ENCODE peak calls at places on chromosomes 1 and 21, in five cellular contexts. V, S, P, F and W are unnamed samples.

GRCh38 chr1:84936116-84936810 is 43.3 kb upstream of the LPAR3 start:
- DNase-seq in V (no peak), S (peak; percentile 28), P (peak; percentile 39), F (peak; percentile 60), W (peak; percentile 7)

GRCh38 chr1:197557302-197557701 is 218.0 kb downstream of the DENND1B start:
- DNase-seq in V (no peak), S (no peak), P (no peak), F (peak; percentile 50), W (no peak)

GRCh38 chr1:116380499-116381316 is 7.7 kb downstream of the ATP1A1 start:
- DNase-seq in V (no peak), S (no peak), P (no peak), F (no peak), W (no peak)

GRCh38 chr1:30761312-30762151 is 4.0 kb upstream of the LAPTM5 start:
- DNase-seq in V (no peak), S (no peak), P (no peak), F (no peak), W (no peak)

GRCh38 chr1:147247656-147248238 is 5.3 kb downstream of the CHD1L start:
- DNase-seq in V (no peak), S (no peak), P (no peak), F (no peak), W (no peak)

GRCh38 chr21:41411449-41412089 is 14.5 kb upstream of the MX1 start:
- DNase-seq in V (no peak), S (no peak), P (no peak), F (no peak), W (no peak)

GRCh38 chr1:31583995-31584868 is 7.9 kb downstream of the TINAGL1 start:
- DNase-seq in V (peak; percentile 80), S (no peak), P (no peak), F (peak; percentile 64), W (peak; percentile 58)

GRCh38 chr1:119081705-119082104 is 58.7 kb downstream of the WARS2 start:
- DNase-seq in V (no peak), S (no peak), P (no peak), F (no peak), W (no peak)

GRCh38 chr21:27422435-27422834 is 455.5 kb upstream of the ADAMTS5 start:
- DNase-seq in V (no peak), S (no peak), P (no peak), F (no peak), W (no peak)

GRCh38 chr1:172390620-172391491 is 29.6 kb upstream of the C1orf105 start:
- DNase-seq in V (peak; percentile 79), S (no peak), P (no peak), F (no peak), W (no peak)

GRCh38 chr1:245657371-245657770 is 502.6 kb downstream of the KIF26B start:
- DNase-seq in V (no peak), S (no peak), P (no peak), F (no peak), W (no peak)

GRCh38 chr1:230541306-230541705 is 101.0 kb upstream of the COG2 start:
- DNase-seq in V (no peak), S (no peak), P (no peak), F (no peak), W (no peak)

GRCh38 chr1:61967750-61968149 is 225.5 kb downstream of the PATJ start:
- DNase-seq in V (no peak), S (no peak), P (no peak), F (no peak), W (no peak)

GRCh38 chr1:111442457-111442856 is 6.6 kb downstream of the WDR77 start:
- DNase-seq in V (no peak), S (no peak), P (no peak), F (no peak), W (no peak)

GRCh38 chr1:201791051-201791774 is 37.7 kb upstream of the IPO9 start:
- DNase-seq in V (no peak), S (no peak), P (no peak), F (no peak), W (peak; percentile 30)

GRCh38 chr1:246566808-246567154 is 525 bp downstream of the CNST start:
- DNase-seq in V (no peak), S (no peak), P (no peak), F (no peak), W (peak; percentile 67)

GRCh38 chr1:17293681-17294415 is 14.1 kb upstream of the PADI4 start:
- DNase-seq in V (no peak), S (no peak), P (no peak), F (no peak), W (no peak)

GRCh38 chr1:67674260-67675011 is 10.6 kb upstream of the GADD45A start:
- DNase-seq in V (no peak), S (peak; percentile 30), P (no peak), F (no peak), W (peak; percentile 28)

GRCh38 chr1:46301406-46302090 is 1.9 kb downstream of the LRRC41 start:
- DNase-seq in V (peak; percentile 77), S (no peak), P (no peak), F (no peak), W (peak; percentile 32)

GRCh38 chr1:36448530-36449051 is 1.7 kb downstream of the OSCP1 start:
- DNase-seq in V (no peak), S (no peak), P (no peak), F (no peak), W (no peak)

GRCh38 chr1:54463259-54464030 is 57.3 kb upstream of the SSBP3 start:
- DNase-seq in V (peak; percentile 42), S (no peak), P (no peak), F (no peak), W (no peak)

GRCh38 chr1:232568331-232568852 is 61.5 kb downstream of the SIPA1L2 start:
- DNase-seq in V (no peak), S (no peak), P (no peak), F (peak; percentile 71), W (no peak)

GRCh38 chr1:41485605-41486004 is 1.1 kb upstream of the EDN2 start:
- DNase-seq in V (no peak), S (no peak), P (no peak), F (no peak), W (no peak)

GRCh38 chr21:27152996-27153395 is 186.1 kb upstream of the ADAMTS5 start:
- DNase-seq in V (no peak), S (no peak), P (no peak), F (no peak), W (no peak)

GRCh38 chr1:239308701-239309333 is 77.6 kb upstream of the CHRM3 start:
- DNase-seq in V (no peak), S (no peak), P (no peak), F (no peak), W (no peak)

GRCh38 chr21:43191521-43191920 is 22.7 kb downstream of the CRYAA start:
- DNase-seq in V (peak; percentile 45), S (no peak), P (no peak), F (no peak), W (peak; percentile 2)

GRCh38 chr1:230713547-230713914 is 391 bp downstream of the AGT start:
- DNase-seq in V (no peak), S (no peak), P (no peak), F (no peak), W (no peak)

GRCh38 chr1:55321947-55322346 is 106.8 kb upstream of the USP24 start:
- DNase-seq in V (no peak), S (no peak), P (no peak), F (no peak), W (no peak)